ENCODE peak calls at places on chromosomes 7 and 10, in eight cellular contexts. One of them, this sample, is unnamed.

GRCh38 chr7:19522486-19522885 is 186.4 kb downstream of the POLR1F start:
- DNase-seq in adrenal gland: no peak
- DNase-seq in SK-N-SH: no peak
- DNase-seq in kidney: no peak
- DNase-seq in heart left ventricle: no peak
- DNase-seq in neural progenitor cell: no peak
- DNase-seq in left lung: no peak
- DNase-seq in astrocyte: peak; percentile 84
- DNase-seq in this sample: no peak

GRCh38 chr10:17644485-17644964 is 574 bp downstream of the STAM start:
- DNase-seq in kidney: no peak
- DNase-seq in heart left ventricle: no peak
- DNase-seq in left lung: no peak
- DNase-seq in adrenal gland: no peak
- DNase-seq in astrocyte: peak; percentile 26
- DNase-seq in neural progenitor cell: no peak
- DNase-seq in SK-N-SH: peak; percentile 52
- DNase-seq in this sample: no peak

GRCh38 chr10:132991706-132992432 is 49.5 kb upstream of the CFAP46 start:
- DNase-seq in neural progenitor cell: no peak
- DNase-seq in SK-N-SH: no peak
- DNase-seq in astrocyte: no peak
- DNase-seq in adrenal gland: no peak
- DNase-seq in kidney: peak; percentile 20
- DNase-seq in left lung: peak; percentile 61
- DNase-seq in heart left ventricle: no peak
- DNase-seq in this sample: no peak

GRCh38 chr10:2296179-2296578 is 558.9 kb upstream of the ADARB2 start:
- DNase-seq in heart left ventricle: no peak
- DNase-seq in adrenal gland: no peak
- DNase-seq in neural progenitor cell: no peak
- DNase-seq in SK-N-SH: no peak
- DNase-seq in astrocyte: no peak
- DNase-seq in kidney: no peak
- DNase-seq in left lung: no peak
- DNase-seq in this sample: no peak

GRCh38 chr7:144672869-144673268 is 163.0 kb downstream of the TPK1 start:
- DNase-seq in heart left ventricle: no peak
- DNase-seq in left lung: no peak
- DNase-seq in adrenal gland: no peak
- DNase-seq in kidney: no peak
- DNase-seq in SK-N-SH: no peak
- DNase-seq in astrocyte: no peak
- DNase-seq in neural progenitor cell: no peak
- DNase-seq in this sample: no peak

GRCh38 chr7:24510781-24511180 is 62.5 kb upstream of the PALS2 start:
- DNase-seq in kidney: no peak
- DNase-seq in left lung: no peak
- DNase-seq in adrenal gland: no peak
- DNase-seq in neural progenitor cell: no peak
- DNase-seq in heart left ventricle: no peak
- DNase-seq in astrocyte: no peak
- DNase-seq in SK-N-SH: no peak
- DNase-seq in this sample: no peak

GRCh38 chr10:78134919-78135318 is 101.3 kb downstream of the RPS24 start:
- DNase-seq in neural progenitor cell: no peak
- DNase-seq in left lung: no peak
- DNase-seq in kidney: no peak
- DNase-seq in SK-N-SH: no peak
- DNase-seq in astrocyte: no peak
- DNase-seq in adrenal gland: no peak
- DNase-seq in heart left ventricle: no peak
- DNase-seq in this sample: no peak

GRCh38 chr10:116800356-116800929 is 48.9 kb upstream of the ENO4 start:
- DNase-seq in adrenal gland: no peak
- DNase-seq in kidney: no peak
- DNase-seq in left lung: no peak
- DNase-seq in astrocyte: no peak
- DNase-seq in neural progenitor cell: no peak
- DNase-seq in SK-N-SH: no peak
- DNase-seq in heart left ventricle: no peak
- DNase-seq in this sample: no peak

GRCh38 chr10:15344876-15345285 is 26.2 kb downstream of the FAM171A1 start:
- DNase-seq in SK-N-SH: no peak
- DNase-seq in astrocyte: peak; percentile 93
- DNase-seq in kidney: no peak
- DNase-seq in adrenal gland: no peak
- DNase-seq in heart left ventricle: no peak
- DNase-seq in neural progenitor cell: peak; percentile 33
- DNase-seq in left lung: no peak
- DNase-seq in this sample: peak; percentile 60

GRCh38 chr7:36448781-36449379 is 59.2 kb downstream of the ANLN start:
- DNase-seq in SK-N-SH: no peak
- DNase-seq in left lung: no peak
- DNase-seq in heart left ventricle: no peak
- DNase-seq in adrenal gland: no peak
- DNase-seq in neural progenitor cell: no peak
- DNase-seq in astrocyte: peak; percentile 42
- DNase-seq in kidney: no peak
- DNase-seq in this sample: no peak

GRCh38 chr7:138951953-138952352 is 29.2 kb downstream of the KIAA1549 start:
- DNase-seq in adrenal gland: no peak
- DNase-seq in kidney: no peak
- DNase-seq in left lung: no peak
- DNase-seq in neural progenitor cell: no peak
- DNase-seq in astrocyte: no peak
- DNase-seq in SK-N-SH: no peak
- DNase-seq in heart left ventricle: no peak
- DNase-seq in this sample: no peak

GRCh38 chr10:118541718-118542117 is 53.7 kb downstream of the PRLHR start:
- DNase-seq in left lung: no peak
- DNase-seq in SK-N-SH: no peak
- DNase-seq in adrenal gland: no peak
- DNase-seq in heart left ventricle: no peak
- DNase-seq in neural progenitor cell: no peak
- DNase-seq in astrocyte: no peak
- DNase-seq in kidney: no peak
- DNase-seq in this sample: no peak

GRCh38 chr10:92689663-92690210 is at the start of gene HHEX:
- DNase-seq in astrocyte: peak; percentile 58
- DNase-seq in left lung: peak; percentile 95
- DNase-seq in heart left ventricle: peak; percentile 67
- DNase-seq in neural progenitor cell: peak; percentile 79
- DNase-seq in SK-N-SH: peak; percentile 87
- DNase-seq in kidney: peak; percentile 72
- DNase-seq in adrenal gland: peak; percentile 80
- DNase-seq in this sample: peak; percentile 55

GRCh38 chr10:102113956-102114857 is 6.0 kb downstream of the LDB1 start:
- DNase-seq in neural progenitor cell: peak; percentile 73
- DNase-seq in kidney: peak; percentile 78
- DNase-seq in heart left ventricle: no peak
- DNase-seq in adrenal gland: peak; percentile 40
- DNase-seq in SK-N-SH: peak; percentile 61
- DNase-seq in left lung: peak; percentile 88
- DNase-seq in astrocyte: no peak
- DNase-seq in this sample: no peak

GRCh38 chr7:75639071-75639892 is 99.5 kb downstream of the HIP1 start:
- DNase-seq in astrocyte: peak; percentile 24
- DNase-seq in kidney: peak; percentile 81
- DNase-seq in left lung: peak; percentile 88
- DNase-seq in SK-N-SH: peak; percentile 93
- DNase-seq in heart left ventricle: peak; percentile 64
- DNase-seq in neural progenitor cell: peak; percentile 93
- DNase-seq in adrenal gland: peak; percentile 58
- DNase-seq in this sample: no peak

DNA sequence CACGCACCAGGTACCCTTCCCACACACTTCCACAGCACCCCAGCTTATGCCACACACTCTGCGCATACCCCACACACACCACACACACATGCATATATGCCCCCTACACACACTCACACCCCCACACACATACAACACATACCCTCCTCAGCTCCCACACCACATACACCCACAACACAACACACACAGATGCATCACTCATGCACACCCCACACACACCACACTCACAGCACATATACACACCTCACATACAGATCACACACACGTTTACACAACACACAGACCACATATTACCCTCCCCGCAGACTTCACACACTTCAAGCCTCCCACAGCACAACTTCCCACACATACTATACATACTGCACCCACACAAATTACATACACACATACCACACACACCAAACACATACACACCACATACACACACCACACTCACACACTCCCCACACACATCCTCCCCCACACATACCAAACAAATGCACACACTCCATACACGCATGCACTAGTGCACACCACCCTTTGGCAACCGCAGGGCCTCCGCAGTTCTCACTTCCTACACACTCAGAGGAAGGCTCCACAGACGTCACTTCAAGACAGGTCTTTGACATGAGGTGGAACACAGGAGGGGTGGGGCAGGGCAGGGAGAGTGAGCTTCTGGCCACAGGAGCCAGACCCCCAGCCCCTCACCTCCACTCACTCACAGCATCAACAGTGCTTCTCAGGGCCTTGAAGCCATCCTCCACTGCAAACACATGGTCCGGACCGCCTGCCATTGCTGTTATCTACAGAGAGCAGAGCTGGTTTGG is 18.5 kb upstream of the ANTXRL start:
- DNase-seq in left lung: no peak
- DNase-seq in SK-N-SH: no peak
- DNase-seq in kidney: no peak
- DNase-seq in neural progenitor cell: no peak
- DNase-seq in adrenal gland: no peak
- DNase-seq in heart left ventricle: peak; percentile 12
- DNase-seq in astrocyte: no peak
- DNase-seq in this sample: no peak
- H3K4me1 ChIP-seq in left lung: no peaks in the 10 kb centered on the region
- H3K4me1 ChIP-seq in SK-N-SH: no peaks in the 10 kb centered on the region
- H3K4me1 ChIP-seq in kidney: no peaks in the 10 kb centered on the region
- H3K4me1 ChIP-seq in neural progenitor cell: no peaks in the 10 kb centered on the region
- H3K4me1 ChIP-seq in adrenal gland: no peaks in the 10 kb centered on the region
- H3K4me1 ChIP-seq in heart left ventricle: no peaks in the 10 kb centered on the region
- H3K4me1 ChIP-seq in astrocyte: no peaks in the 10 kb centered on the region
- H3K4me1 ChIP-seq in this sample: no peaks in the 10 kb centered on the region

GRCh38 chr7:96313940-96314339 is 8.0 kb downstream of the SLC25A13 start:
- DNase-seq in kidney: no peak
- DNase-seq in left lung: no peak
- DNase-seq in neural progenitor cell: no peak
- DNase-seq in adrenal gland: no peak
- DNase-seq in heart left ventricle: no peak
- DNase-seq in astrocyte: no peak
- DNase-seq in SK-N-SH: no peak
- DNase-seq in this sample: no peak
- H3K4me1 ChIP-seq in kidney: peaks cover 46% of the 10 kb centered on the region
- H3K4me1 ChIP-seq in left lung: peaks cover 54% of the 10 kb centered on the region
- H3K4me1 ChIP-seq in neural progenitor cell: peaks cover 26% of the 10 kb centered on the region
- H3K4me1 ChIP-seq in adrenal gland: peaks cover 29% of the 10 kb centered on the region
- H3K4me1 ChIP-seq in heart left ventricle: peaks cover 51% of the 10 kb centered on the region
- H3K4me1 ChIP-seq in astrocyte: no peaks in the 10 kb centered on the region
- H3K4me1 ChIP-seq in SK-N-SH: no peaks in the 10 kb centered on the region
- H3K4me1 ChIP-seq in this sample: no peaks in the 10 kb centered on the region

GRCh38 chr7:28183627-28184026 is 3.0 kb upstream of the JAZF1 start:
- DNase-seq in SK-N-SH: peak; percentile 45
- DNase-seq in kidney: no peak
- DNase-seq in left lung: no peak
- DNase-seq in neural progenitor cell: no peak
- DNase-seq in heart left ventricle: no peak
- DNase-seq in adrenal gland: no peak
- DNase-seq in astrocyte: no peak
- DNase-seq in this sample: no peak

GRCh38 chr7:28190077-28190476 is 9.5 kb upstream of the JAZF1 start:
- DNase-seq in heart left ventricle: no peak
- DNase-seq in adrenal gland: no peak
- DNase-seq in kidney: no peak
- DNase-seq in astrocyte: no peak
- DNase-seq in left lung: no peak
- DNase-seq in neural progenitor cell: no peak
- DNase-seq in SK-N-SH: no peak
- DNase-seq in this sample: no peak

GRCh38 chr7:28181921-28182517 is 1.4 kb upstream of the JAZF1 start:
- DNase-seq in adrenal gland: peak; percentile 34
- DNase-seq in left lung: no peak
- DNase-seq in astrocyte: no peak
- DNase-seq in kidney: peak; percentile 69
- DNase-seq in SK-N-SH: no peak
- DNase-seq in heart left ventricle: no peak
- DNase-seq in neural progenitor cell: no peak
- DNase-seq in this sample: no peak

GRCh38 chr7:28191751-28192150 is 11.2 kb upstream of the JAZF1 start:
- DNase-seq in left lung: no peak
- DNase-seq in astrocyte: no peak
- DNase-seq in heart left ventricle: no peak
- DNase-seq in adrenal gland: no peak
- DNase-seq in neural progenitor cell: no peak
- DNase-seq in SK-N-SH: no peak
- DNase-seq in kidney: no peak
- DNase-seq in this sample: no peak

GRCh38 chr7:28187012-28187411 is 6.4 kb upstream of the JAZF1 start:
- DNase-seq in astrocyte: no peak
- DNase-seq in heart left ventricle: no peak
- DNase-seq in SK-N-SH: no peak
- DNase-seq in kidney: no peak
- DNase-seq in left lung: no peak
- DNase-seq in neural progenitor cell: no peak
- DNase-seq in adrenal gland: no peak
- DNase-seq in this sample: no peak
- H3K4me1 ChIP-seq in astrocyte: no peaks in the 10 kb centered on the region
- H3K4me1 ChIP-seq in heart left ventricle: peaks cover 7% of the 10 kb centered on the region
- H3K4me1 ChIP-seq in SK-N-SH: no peaks in the 10 kb centered on the region
- H3K4me1 ChIP-seq in kidney: no peaks in the 10 kb centered on the region
- H3K4me1 ChIP-seq in left lung: peaks cover 10% of the 10 kb centered on the region
- H3K4me1 ChIP-seq in neural progenitor cell: no peaks in the 10 kb centered on the region
- H3K4me1 ChIP-seq in adrenal gland: peaks cover 5% of the 10 kb centered on the region
- H3K4me1 ChIP-seq in this sample: no peaks in the 10 kb centered on the region

GRCh38 chr7:157276731-157277562 is 59.9 kb upstream of the DNAJB6 start:
- DNase-seq in left lung: peak; percentile 78
- DNase-seq in heart left ventricle: no peak
- DNase-seq in adrenal gland: no peak
- DNase-seq in neural progenitor cell: no peak
- DNase-seq in kidney: peak; percentile 71
- DNase-seq in astrocyte: no peak
- DNase-seq in SK-N-SH: peak; percentile 100
- DNase-seq in this sample: no peak

GRCh38 chr7:157279973-157280841 is 56.6 kb upstream of the DNAJB6 start:
- DNase-seq in heart left ventricle: no peak
- DNase-seq in neural progenitor cell: no peak
- DNase-seq in left lung: peak; percentile 69
- DNase-seq in kidney: peak; percentile 74
- DNase-seq in astrocyte: no peak
- DNase-seq in SK-N-SH: peak; percentile 41
- DNase-seq in adrenal gland: no peak
- DNase-seq in this sample: no peak

GRCh38 chr7:157278167-157278790 is 58.5 kb upstream of the DNAJB6 start:
- DNase-seq in adrenal gland: no peak
- DNase-seq in SK-N-SH: peak; percentile 53
- DNase-seq in left lung: peak; percentile 64
- DNase-seq in astrocyte: no peak
- DNase-seq in heart left ventricle: no peak
- DNase-seq in neural progenitor cell: no peak
- DNase-seq in kidney: peak; percentile 71
- DNase-seq in this sample: no peak

GRCh38 chr7:157279679-157279972 is 57.2 kb upstream of the DNAJB6 start:
- DNase-seq in heart left ventricle: no peak
- DNase-seq in left lung: no peak
- DNase-seq in neural progenitor cell: no peak
- DNase-seq in kidney: peak; percentile 82
- DNase-seq in SK-N-SH: no peak
- DNase-seq in adrenal gland: no peak
- DNase-seq in astrocyte: no peak
- DNase-seq in this sample: no peak

GRCh38 chr7:157278791-157279678 is 57.8 kb upstream of the DNAJB6 start:
- DNase-seq in adrenal gland: no peak
- DNase-seq in left lung: peak; percentile 89
- DNase-seq in astrocyte: no peak
- DNase-seq in SK-N-SH: peak; percentile 46
- DNase-seq in heart left ventricle: peak; percentile 80
- DNase-seq in kidney: peak; percentile 85
- DNase-seq in neural progenitor cell: no peak
- DNase-seq in this sample: no peak
- H3K4me1 ChIP-seq in adrenal gland: no peaks in the 10 kb centered on the region
- H3K4me1 ChIP-seq in left lung: peaks cover 43% of the 10 kb centered on the region
- H3K4me1 ChIP-seq in astrocyte: peaks cover 21% of the 10 kb centered on the region
- H3K4me1 ChIP-seq in SK-N-SH: peaks cover 17% of the 10 kb centered on the region
- H3K4me1 ChIP-seq in heart left ventricle: peaks cover 16% of the 10 kb centered on the region
- H3K4me1 ChIP-seq in kidney: peaks cover under 1% of the 10 kb centered on the region
- H3K4me1 ChIP-seq in neural progenitor cell: no peaks in the 10 kb centered on the region
- H3K4me1 ChIP-seq in this sample: no peaks in the 10 kb centered on the region

This sample was measured in prostate gland.